ENCODE peak calls at places on chromosomes 4 and X, in seven cellular contexts. V is endodermal cell, B is DND-41, Q is upper lobe of right lung, A is heart right ventricle, D is neural progenitor cell, J is Caco-2. L is an unnamed sample.

GRCh38 chr4:140497776-140498636 is at the start of gene MGAT4D:
- DNase-seq in V (peak; percentile 81), B (no peak), Q (peak; percentile 57), A (peak; percentile 8), D (peak; percentile 82), J (no peak), L (no peak)

GRCh38 chr4:1579834-1580686 is 104.1 kb downstream of the FAM53A start:
- DNase-seq in V (peak; percentile 100), B (no peak), Q (peak; percentile 98), A (peak; percentile 92), D (peak; percentile 90), J (peak; percentile 89), L (peak; percentile 83)

GRCh38 chrX:3320471-3321046 is 25.9 kb downstream of the MXRA5 start:
- DNase-seq in V (no peak), B (no peak), Q (no peak), A (no peak), D (no peak), J (no peak), L (no peak)

GRCh38 chr4:174255790-174256189 is 27.7 kb downstream of the FBXO8 start:
- DNase-seq in V (no peak), B (no peak), Q (no peak), A (no peak), D (no peak), J (no peak), L (no peak)

GRCh38 chr4:182339246-182339645 is 96.0 kb downstream of the TENM3 start:
- DNase-seq in V (peak; percentile 86), B (no peak), Q (no peak), A (no peak), D (peak; percentile 78), J (no peak), L (no peak)

GRCh38 chrX:9420513-9420912 is 44.3 kb upstream of the TBL1X start:
- DNase-seq in V (no peak), B (peak; percentile 58), Q (no peak), A (no peak), D (no peak), J (no peak), L (no peak)

GRCh38 chrX:145820825-145821224 is 3.2 kb downstream of the SLITRK2 start:
- DNase-seq in V (no peak), B (no peak), Q (no peak), A (no peak), D (no peak), J (no peak), L (no peak)

GRCh38 chr4:42478941-42479340 is 81.7 kb downstream of the SHISA3 start:
- DNase-seq in V (no peak), B (no peak), Q (no peak), A (no peak), D (no peak), J (no peak), L (no peak)

GRCh38 chr4:12636191-12636590 is 847.9 kb downstream of the RAB28 start:
- DNase-seq in V (no peak), B (no peak), Q (no peak), A (no peak), D (no peak), J (no peak), L (no peak)

GRCh38 chr4:48017108-48017527 is 546 bp downstream of the NIPAL1 start:
- DNase-seq in V (peak; percentile 88), B (no peak), Q (peak; percentile 78), A (no peak), D (peak; percentile 61), J (peak; percentile 80), L (peak; percentile 43)

GRCh38 chr4:130479020-130479419 is 1383.1 kb downstream of the C4orf33 start:
- DNase-seq in V (no peak), B (no peak), Q (no peak), A (no peak), D (no peak), J (no peak), L (no peak)

GRCh38 chr4:128528177-128528576 is 240.6 kb upstream of the PGRMC2 start:
- DNase-seq in V (no peak), B (no peak), Q (no peak), A (no peak), D (no peak), J (no peak), L (no peak)

GRCh38 chr4:19880205-19880604 is 371.5 kb upstream of the SLIT2 start:
- DNase-seq in V (no peak), B (peak; percentile 56), Q (no peak), A (no peak), D (no peak), J (no peak), L (no peak)

GRCh38 chr4:73662709-73663546 is 42.7 kb upstream of the RASSF6 start:
- DNase-seq in V (no peak), B (no peak), Q (no peak), A (no peak), D (no peak), J (no peak), L (no peak)

GRCh38 chr4:78691971-78692814 is 84.0 kb upstream of the BMP2K start:
- DNase-seq in V (no peak), B (no peak), Q (no peak), A (no peak), D (no peak), J (peak; percentile 38), L (no peak)

GRCh38 chr4:125306112-125306511 is 8.6 kb upstream of the FAT4 start:
- DNase-seq in V (no peak), B (no peak), Q (no peak), A (no peak), D (no peak), J (no peak), L (no peak)

GRCh38 chr4:144357970-144358369 is 217.5 kb upstream of the GYPA start:
- DNase-seq in V (no peak), B (no peak), Q (no peak), A (no peak), D (no peak), J (no peak), L (peak; percentile 9)

GRCh38 chrX:27796640-27797257 is 11.0 kb upstream of the MAGEB10 start:
- DNase-seq in V (no peak), B (no peak), Q (no peak), A (no peak), D (no peak), J (no peak), L (no peak)

GRCh38 chr4:105210901-105211300 is 64.2 kb downstream of the TET2 start:
- DNase-seq in V (no peak), B (no peak), Q (no peak), A (no peak), D (no peak), J (no peak), L (no peak)

DNA sequence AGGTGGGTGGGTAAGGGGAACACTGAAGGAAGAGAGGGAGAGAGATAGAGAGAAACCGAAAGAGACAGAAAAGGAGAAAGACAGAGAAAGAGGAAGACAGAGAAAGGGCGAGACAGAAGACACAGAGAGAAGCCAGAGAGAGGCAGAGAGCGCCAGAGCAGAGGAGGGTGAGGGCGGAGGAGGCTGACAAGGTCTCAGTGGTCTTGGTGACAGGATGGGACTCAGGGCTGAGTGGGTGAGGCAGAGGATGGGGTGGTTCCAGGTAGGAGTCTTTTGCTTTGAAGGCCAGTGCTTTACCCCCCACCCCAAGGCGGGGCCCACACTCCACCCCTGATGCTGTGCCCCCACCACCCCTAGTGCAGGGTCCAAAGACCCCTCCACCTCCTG is 1.1 kb downstream of the IQSEC2 start:
- DNase-seq in V (peak; percentile 31), B (no peak), Q (no peak), A (no peak), D (no peak), J (no peak), L (no peak)
- H3K4me3 ChIP-seq in V (peak overlapping the region; percentile 45), B (no peak overlapping the region), Q (peak overlapping the region; percentile 55), A (peak overlapping the region; percentile 56), D (no peak overlapping the region), J (no peak overlapping the region), L (no peak overlapping the region)

GRCh38 chr4:6844986-6845385 is 62.5 kb downstream of the KIAA0232 start:
- DNase-seq in V (no peak), B (no peak), Q (no peak), A (no peak), D (peak; percentile 51), J (no peak), L (no peak)

GRCh38 chr4:6845574-6845973 is 63.0 kb downstream of the KIAA0232 start:
- DNase-seq in V (no peak), B (no peak), Q (no peak), A (no peak), D (no peak), J (no peak), L (no peak)

GRCh38 chr4:6848717-6849305 is 60.8 kb upstream of the TBC1D14 start:
- DNase-seq in V (no peak), B (no peak), Q (no peak), A (no peak), D (peak; percentile 3), J (no peak), L (no peak)

GRCh38 chr4:6851431-6851830 is 58.2 kb upstream of the TBC1D14 start:
- DNase-seq in V (no peak), B (no peak), Q (no peak), A (no peak), D (no peak), J (no peak), L (no peak)

GRCh38 chr4:6847134-6847533 is 62.5 kb upstream of the TBC1D14 start:
- DNase-seq in V (no peak), B (no peak), Q (no peak), A (no peak), D (no peak), J (no peak), L (no peak)
- H3K4me3 ChIP-seq in V (no peak overlapping the region), B (no peak overlapping the region), Q (no peak overlapping the region), A (no peak overlapping the region), D (no peak overlapping the region), J (no peak overlapping the region), L (no peak overlapping the region)

GRCh38 chrX:46837543-46838481 is 969 bp downstream of the RP2 start:
- DNase-seq in V (no peak), B (no peak), Q (no peak), A (no peak), D (no peak), J (no peak), L (no peak)

GRCh38 chrX:46840946-46841740 is 4.3 kb downstream of the RP2 start:
- DNase-seq in V (no peak), B (no peak), Q (no peak), A (no peak), D (no peak), J (no peak), L (no peak)

GRCh38 chrX:46838974-46839480 is 2.2 kb downstream of the RP2 start:
- DNase-seq in V (no peak), B (no peak), Q (no peak), A (no peak), D (no peak), J (no peak), L (no peak)

GRCh38 chrX:46836701-46837542 is at the start of gene RP2:
- DNase-seq in V (peak; percentile 96), B (peak; percentile 93), Q (peak; percentile 95), A (peak; percentile 89), D (peak; percentile 95), J (peak; percentile 95), L (peak; percentile 88)

DNA sequence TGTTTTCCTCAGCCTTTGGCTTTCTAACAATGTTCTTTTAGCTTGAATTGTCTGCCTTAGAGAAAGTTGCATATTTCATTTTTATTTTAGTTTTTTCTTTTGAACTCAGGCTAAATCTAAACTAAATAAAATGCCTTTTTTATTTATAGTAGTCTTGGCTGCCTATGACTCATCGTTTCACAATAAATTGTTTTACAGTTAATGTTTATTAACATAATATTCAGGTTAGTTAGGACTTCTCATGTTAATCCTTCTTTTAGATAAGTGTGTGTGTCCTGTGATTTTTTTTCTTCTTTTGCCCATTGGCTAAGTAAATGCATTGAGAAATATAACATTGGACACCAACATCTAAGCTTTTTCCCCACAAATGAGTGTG is 1.6 kb downstream of the RP2 start:
- DNase-seq in V (no peak), B (no peak), Q (no peak), A (no peak), D (no peak), J (no peak), L (no peak)
- H3K4me3 ChIP-seq in V (peak overlapping the region; percentile 95), B (peak overlapping the region; percentile 61), Q (peak overlapping the region; percentile 73), A (peak overlapping the region; percentile 84), D (peak overlapping the region; percentile 68), J (peak overlapping the region; percentile 63), L (peak overlapping the region; percentile 75)

GRCh38 chrX:148536961-148537360 is 36.5 kb downstream of the AFF2 start:
- DNase-seq in V (no peak), B (no peak), Q (no peak), A (no peak), D (no peak), J (no peak), L (no peak)
- H3K4me3 ChIP-seq in V (no peak overlapping the region), B (no peak overlapping the region), Q (no peak overlapping the region), A (no peak overlapping the region), D (no peak overlapping the region), J (no peak overlapping the region), L (no peak overlapping the region)